ENCODE peak calls at places on chromosomes 4 and X, in seven cellular contexts. One of them, this sample, is unnamed.
A peak's percentile ranks its signal among the peaks of the same experiment; 100 is the strongest.

GRCh38 chr4:87213425-87213824 is 7.0 kb downstream of the KLHL8 start:
- DNase-seq in stomach: no peak
- DNase-seq in IMR-90: peak; percentile 49
- DNase-seq in sigmoid colon: no peak
- DNase-seq in lower leg skin: no peak
- DNase-seq in esophagus squamous epithelium: no peak
- DNase-seq in uterus: no peak
- DNase-seq in this sample: no peak

GRCh38 chr4:179472164-179472563 is 2029.9 kb upstream of the AGA start:
- DNase-seq in stomach: no peak
- DNase-seq in IMR-90: no peak
- DNase-seq in sigmoid colon: no peak
- DNase-seq in lower leg skin: no peak
- DNase-seq in esophagus squamous epithelium: no peak
- DNase-seq in uterus: no peak
- DNase-seq in this sample: no peak

GRCh38 chrX:136847874-136848273 is 32.7 kb downstream of the RBMX start:
- DNase-seq in stomach: no peak
- DNase-seq in IMR-90: peak; percentile 73
- DNase-seq in sigmoid colon: no peak
- DNase-seq in lower leg skin: no peak
- DNase-seq in esophagus squamous epithelium: no peak
- DNase-seq in uterus: no peak
- DNase-seq in this sample: no peak

GRCh38 chr4:78885598-78885997 is 53.6 kb downstream of the PAQR3 start:
- DNase-seq in stomach: no peak
- DNase-seq in IMR-90: peak; percentile 48
- DNase-seq in sigmoid colon: no peak
- DNase-seq in lower leg skin: no peak
- DNase-seq in esophagus squamous epithelium: no peak
- DNase-seq in uterus: no peak
- DNase-seq in this sample: no peak

GRCh38 chr4:141074098-141074878 is 59.0 kb downstream of the RNF150 start:
- DNase-seq in stomach: no peak
- DNase-seq in IMR-90: no peak
- DNase-seq in sigmoid colon: no peak
- DNase-seq in lower leg skin: no peak
- DNase-seq in esophagus squamous epithelium: no peak
- DNase-seq in uterus: no peak
- DNase-seq in this sample: no peak

GRCh38 chr4:665751-666435 is 8.2 kb downstream of the ATP5ME start:
- DNase-seq in stomach: no peak
- DNase-seq in IMR-90: no peak
- DNase-seq in sigmoid colon: peak; percentile 57
- DNase-seq in lower leg skin: no peak
- DNase-seq in esophagus squamous epithelium: no peak
- DNase-seq in uterus: no peak
- DNase-seq in this sample: peak; percentile 17

GRCh38 chr4:176229645-176230044 is 34.3 kb upstream of the SPATA4 start:
- DNase-seq in stomach: no peak
- DNase-seq in IMR-90: no peak
- DNase-seq in sigmoid colon: no peak
- DNase-seq in lower leg skin: no peak
- DNase-seq in esophagus squamous epithelium: no peak
- DNase-seq in uterus: no peak
- DNase-seq in this sample: no peak

GRCh38 chr4:946103-946450 is 13.8 kb downstream of the TMEM175 start:
- DNase-seq in stomach: no peak
- DNase-seq in IMR-90: no peak
- DNase-seq in sigmoid colon: no peak
- DNase-seq in lower leg skin: no peak
- DNase-seq in esophagus squamous epithelium: no peak
- DNase-seq in uterus: no peak
- DNase-seq in this sample: no peak

GRCh38 chrX:39903937-39904336 is 193.8 kb downstream of the BCOR start:
- DNase-seq in stomach: no peak
- DNase-seq in IMR-90: peak; percentile 44
- DNase-seq in sigmoid colon: no peak
- DNase-seq in lower leg skin: no peak
- DNase-seq in esophagus squamous epithelium: no peak
- DNase-seq in uterus: no peak
- DNase-seq in this sample: no peak

GRCh38 chrX:69618803-69619202 is 2.9 kb downstream of the EDA start:
- DNase-seq in stomach: no peak
- DNase-seq in IMR-90: peak; percentile 2
- DNase-seq in sigmoid colon: no peak
- DNase-seq in lower leg skin: no peak
- DNase-seq in esophagus squamous epithelium: no peak
- DNase-seq in uterus: peak; percentile 22
- DNase-seq in this sample: no peak

GRCh38 chrX:56066016-56066415 is 166.1 kb upstream of the KLF8 start:
- DNase-seq in stomach: no peak
- DNase-seq in IMR-90: no peak
- DNase-seq in sigmoid colon: no peak
- DNase-seq in lower leg skin: no peak
- DNase-seq in esophagus squamous epithelium: no peak
- DNase-seq in uterus: no peak
- DNase-seq in this sample: no peak

GRCh38 chrX:71910526-71911022 is at the start of gene NHSL2:
- DNase-seq in stomach: no peak
- DNase-seq in IMR-90: peak; percentile 6
- DNase-seq in sigmoid colon: peak; percentile 72
- DNase-seq in lower leg skin: no peak
- DNase-seq in esophagus squamous epithelium: no peak
- DNase-seq in uterus: peak; percentile 34
- DNase-seq in this sample: no peak

GRCh38 chr4:40897557-40898203 is 147.9 kb downstream of the NSUN7 start:
- DNase-seq in stomach: peak; percentile 75
- DNase-seq in IMR-90: peak; percentile 51
- DNase-seq in sigmoid colon: peak; percentile 71
- DNase-seq in lower leg skin: peak; percentile 43
- DNase-seq in esophagus squamous epithelium: no peak
- DNase-seq in uterus: peak; percentile 55
- DNase-seq in this sample: peak; percentile 62

GRCh38 chr4:140018931-140019618 is 134.9 kb downstream of the MAML3 start:
- DNase-seq in stomach: no peak
- DNase-seq in IMR-90: peak; percentile 24
- DNase-seq in sigmoid colon: no peak
- DNase-seq in lower leg skin: no peak
- DNase-seq in esophagus squamous epithelium: no peak
- DNase-seq in uterus: no peak
- DNase-seq in this sample: no peak

GRCh38 chr4:122689972-122690371 is 42.5 kb upstream of the BBS12 start:
- DNase-seq in stomach: no peak
- DNase-seq in IMR-90: no peak
- DNase-seq in sigmoid colon: no peak
- DNase-seq in lower leg skin: no peak
- DNase-seq in esophagus squamous epithelium: no peak
- DNase-seq in uterus: no peak
- DNase-seq in this sample: no peak

GRCh38 chr4:60443796-60444195 is 756.3 kb upstream of the ADGRL3 start:
- DNase-seq in stomach: no peak
- DNase-seq in IMR-90: no peak
- DNase-seq in sigmoid colon: no peak
- DNase-seq in lower leg skin: no peak
- DNase-seq in esophagus squamous epithelium: no peak
- DNase-seq in uterus: no peak
- DNase-seq in this sample: no peak

GRCh38 chr4:71595576-71596108 is 188.2 kb downstream of the GC start:
- DNase-seq in stomach: no peak
- DNase-seq in IMR-90: no peak
- DNase-seq in sigmoid colon: no peak
- DNase-seq in lower leg skin: no peak
- DNase-seq in esophagus squamous epithelium: no peak
- DNase-seq in uterus: no peak
- DNase-seq in this sample: no peak

DNA sequence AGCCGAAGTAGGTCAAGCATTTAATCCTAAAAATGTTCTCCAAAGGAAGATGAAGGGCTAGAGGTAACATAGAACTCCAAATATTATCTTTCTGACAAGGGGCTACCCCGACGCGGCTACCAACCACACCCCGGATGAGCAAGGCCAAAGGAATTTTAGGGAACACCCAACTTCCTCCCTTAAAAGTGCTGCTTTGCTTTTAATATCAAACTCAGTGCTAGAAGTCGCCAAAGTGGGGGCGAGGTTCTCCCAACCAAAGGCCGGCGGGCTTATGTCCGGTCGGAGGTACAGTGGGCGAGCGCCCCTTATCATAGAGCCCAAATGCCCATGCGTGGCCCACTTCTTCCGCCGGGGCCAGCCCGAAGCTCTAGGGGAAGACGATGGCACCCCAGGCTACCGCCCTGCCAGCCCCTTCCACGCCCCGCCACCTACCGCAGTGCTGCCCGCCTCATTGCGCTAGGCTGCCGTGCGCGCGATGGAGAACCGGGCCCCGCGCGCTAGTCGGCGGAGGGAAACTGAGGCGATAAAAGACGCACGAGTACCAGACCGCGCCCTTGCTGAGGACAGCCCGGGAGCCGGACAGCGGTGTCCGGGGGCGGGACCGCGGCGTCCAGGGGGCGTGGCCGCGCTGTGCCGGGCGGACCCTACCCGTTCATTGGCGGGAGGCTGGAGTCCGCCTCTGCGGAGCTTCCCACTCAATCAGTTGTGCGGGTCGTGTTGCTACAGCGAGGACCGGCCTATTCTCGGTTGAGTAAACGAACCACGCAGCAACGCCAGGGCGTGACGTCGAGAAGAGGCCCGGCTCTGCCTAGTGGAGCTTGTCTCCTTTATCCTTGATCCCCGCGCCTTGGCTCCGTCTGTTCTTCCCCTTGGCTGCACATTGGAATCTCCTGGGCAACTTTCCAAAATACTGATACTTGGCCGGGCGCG is at the start of gene ACOT9:
- DNase-seq in stomach: peak; percentile 92
- DNase-seq in IMR-90: peak; percentile 95
- DNase-seq in sigmoid colon: peak; percentile 99
- DNase-seq in lower leg skin: peak; percentile 87
- DNase-seq in esophagus squamous epithelium: peak; percentile 39
- DNase-seq in uterus: peak; percentile 91
- DNase-seq in this sample: peak; percentile 94
- TF ChIP-seq POLR2A in stomach: no peak
- TF ChIP-seq POLR2A in IMR-90: peak; percentile 78
- TF ChIP-seq POLR2A in sigmoid colon: peak; percentile 56
- TF ChIP-seq POLR2A in lower leg skin: no peak
- TF ChIP-seq POLR2A in esophagus squamous epithelium: peak; percentile 24
- TF ChIP-seq POLR2A in uterus: peak; percentile 56
- TF ChIP-seq POLR2A in this sample: peak; percentile 78

DNA sequence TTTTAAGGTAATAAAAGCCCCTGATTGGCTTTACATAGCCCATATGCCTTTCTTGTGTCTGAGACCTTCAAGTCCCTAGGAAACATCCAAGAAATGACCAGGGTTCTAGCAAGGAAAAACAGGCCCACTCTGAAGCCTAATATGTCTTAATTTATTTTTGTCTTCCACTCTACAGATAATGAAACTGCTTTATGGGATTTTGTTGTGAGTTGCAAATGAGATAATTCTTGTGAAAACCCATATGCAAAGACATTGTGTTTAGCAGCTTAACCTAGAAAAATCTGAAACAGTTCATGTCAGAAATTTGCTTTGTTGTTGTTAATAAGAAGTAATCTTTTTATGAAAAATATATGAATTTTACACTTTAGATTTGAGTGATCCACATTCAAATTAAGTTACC is 190.7 kb upstream of the BMP3 start:
- DNase-seq in stomach: no peak
- DNase-seq in IMR-90: no peak
- DNase-seq in sigmoid colon: no peak
- DNase-seq in lower leg skin: no peak
- DNase-seq in esophagus squamous epithelium: no peak
- DNase-seq in uterus: no peak
- DNase-seq in this sample: no peak
- TF ChIP-seq POLR2A in stomach: no peak
- TF ChIP-seq POLR2A in IMR-90: no peak
- TF ChIP-seq POLR2A in sigmoid colon: no peak
- TF ChIP-seq POLR2A in lower leg skin: no peak
- TF ChIP-seq POLR2A in esophagus squamous epithelium: no peak
- TF ChIP-seq POLR2A in uterus: no peak
- TF ChIP-seq POLR2A in this sample: no peak

GRCh38 chrX:32084757-32085156 is 1012.9 kb upstream of the FTHL17 start:
- DNase-seq in stomach: no peak
- DNase-seq in IMR-90: no peak
- DNase-seq in sigmoid colon: no peak
- DNase-seq in lower leg skin: no peak
- DNase-seq in esophagus squamous epithelium: no peak
- DNase-seq in uterus: no peak
- DNase-seq in this sample: no peak
- TF ChIP-seq POLR2A in stomach: no peak
- TF ChIP-seq POLR2A in IMR-90: no peak
- TF ChIP-seq POLR2A in sigmoid colon: no peak
- TF ChIP-seq POLR2A in lower leg skin: no peak
- TF ChIP-seq POLR2A in esophagus squamous epithelium: no peak
- TF ChIP-seq POLR2A in uterus: no peak
- TF ChIP-seq POLR2A in this sample: no peak

GRCh38 chr4:16225139-16225538 is 1.1 kb downstream of the TAPT1 start:
- DNase-seq in stomach: no peak
- DNase-seq in IMR-90: peak; percentile 41
- DNase-seq in sigmoid colon: no peak
- DNase-seq in lower leg skin: no peak
- DNase-seq in esophagus squamous epithelium: no peak
- DNase-seq in uterus: no peak
- DNase-seq in this sample: no peak

GRCh38 chr4:16227462-16227868 is 1.2 kb upstream of the TAPT1 start:
- DNase-seq in stomach: peak; percentile 40
- DNase-seq in IMR-90: peak; percentile 30
- DNase-seq in sigmoid colon: peak; percentile 78
- DNase-seq in lower leg skin: peak; percentile 32
- DNase-seq in esophagus squamous epithelium: no peak
- DNase-seq in uterus: peak; percentile 40
- DNase-seq in this sample: peak; percentile 65

GRCh38 chr4:16225681-16225995 is 633 bp downstream of the TAPT1 start:
- DNase-seq in stomach: no peak
- DNase-seq in IMR-90: no peak
- DNase-seq in sigmoid colon: no peak
- DNase-seq in lower leg skin: no peak
- DNase-seq in esophagus squamous epithelium: no peak
- DNase-seq in uterus: no peak
- DNase-seq in this sample: no peak

GRCh38 chr4:16225996-16226815 is at the start of gene TAPT1:
- DNase-seq in stomach: peak; percentile 83
- DNase-seq in IMR-90: peak; percentile 30
- DNase-seq in sigmoid colon: peak; percentile 89
- DNase-seq in lower leg skin: peak; percentile 62
- DNase-seq in esophagus squamous epithelium: no peak
- DNase-seq in uterus: peak; percentile 84
- DNase-seq in this sample: peak; percentile 91

DNA sequence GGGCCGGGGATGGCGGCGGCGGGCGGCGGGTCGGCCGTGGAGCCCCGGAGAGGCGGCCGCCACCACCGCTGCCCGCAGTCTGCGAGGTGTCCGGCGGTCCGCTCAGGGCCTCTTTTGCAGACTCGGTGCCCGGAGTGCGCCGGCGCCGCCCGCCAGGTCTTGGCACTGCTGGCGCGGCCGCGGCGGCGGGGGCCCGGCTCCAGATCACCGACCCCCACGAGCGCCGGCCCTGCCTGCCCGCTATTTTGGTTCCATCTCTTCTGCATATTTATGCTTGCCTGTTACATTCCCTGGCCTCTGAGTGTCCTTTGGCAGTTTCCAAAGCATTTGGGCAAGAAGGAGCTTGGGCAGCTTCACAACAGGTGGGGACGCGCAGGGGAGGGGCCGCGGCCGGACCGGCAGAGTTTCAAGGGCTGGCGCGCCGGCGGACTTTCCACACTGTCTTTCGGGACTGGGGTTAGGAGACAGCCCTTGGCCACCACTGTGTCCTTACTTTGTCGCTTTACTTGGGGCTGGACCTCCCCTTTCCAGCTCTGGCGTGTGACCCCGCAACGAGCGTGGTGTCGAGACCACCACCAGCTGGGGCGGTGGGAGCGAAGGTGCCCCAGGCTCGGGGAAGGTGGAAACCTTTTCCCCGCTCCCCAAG is 668 bp upstream of the TAPT1 start:
- DNase-seq in stomach: peak; percentile 56
- DNase-seq in IMR-90: no peak
- DNase-seq in sigmoid colon: peak; percentile 80
- DNase-seq in lower leg skin: peak; percentile 49
- DNase-seq in esophagus squamous epithelium: no peak
- DNase-seq in uterus: peak; percentile 57
- DNase-seq in this sample: peak; percentile 77
- TF ChIP-seq POLR2A in stomach: no peak
- TF ChIP-seq POLR2A in IMR-90: no peak
- TF ChIP-seq POLR2A in sigmoid colon: no peak
- TF ChIP-seq POLR2A in lower leg skin: no peak
- TF ChIP-seq POLR2A in esophagus squamous epithelium: no peak
- TF ChIP-seq POLR2A in uterus: no peak
- TF ChIP-seq POLR2A in this sample: no peak